ENCODE peak calls at places on chromosomes 2 and 18, in six cellular contexts. U, Y, B, J, H and R are unnamed samples.

GRCh38 chr2:38233231-38233983 is 143.7 kb downstream of the ATL2 start:
- DNase-seq in U (no peak), Y (peak; percentile 31), B (no peak), J (no peak), H (no peak), R (no peak)

GRCh38 chr2:8101614-8102277 is 580.1 kb upstream of the ID2 start:
- DNase-seq in U (no peak), Y (no peak), B (no peak), J (no peak), H (no peak), R (no peak)

GRCh38 chr2:240437181-240437860 is 1.9 kb downstream of the GPC1 start:
- DNase-seq in U (no peak), Y (no peak), B (no peak), J (no peak), H (no peak), R (no peak)

GRCh38 chr2:61196671-61197070 is 34.7 kb downstream of the C2orf74 start:
- DNase-seq in U (no peak), Y (no peak), B (no peak), J (no peak), H (no peak), R (no peak)

GRCh38 chr2:239757154-239757760 is 267.9 kb downstream of the NDUFA10 start:
- DNase-seq in U (no peak), Y (no peak), B (no peak), J (no peak), H (no peak), R (no peak)

GRCh38 chr2:230872968-230873669 is 8.4 kb downstream of the ITM2C start:
- DNase-seq in U (no peak), Y (no peak), B (no peak), J (no peak), H (no peak), R (no peak)

GRCh38 chr18:33841221-33841967 is 263.4 kb downstream of the ASXL3 start:
- DNase-seq in U (no peak), Y (no peak), B (no peak), J (no peak), H (no peak), R (no peak)

GRCh38 chr2:128427356-128427755 is 108.7 kb upstream of the HS6ST1 start:
- DNase-seq in U (no peak), Y (no peak), B (no peak), J (no peak), H (no peak), R (no peak)

GRCh38 chr18:26757263-26758019 is 108.1 kb downstream of the AQP4 start:
- DNase-seq in U (no peak), Y (no peak), B (no peak), J (no peak), H (no peak), R (no peak)

GRCh38 chr2:138476940-138477339 is 24.6 kb upstream of the SPOPL start:
- DNase-seq in U (no peak), Y (no peak), B (no peak), J (no peak), H (peak; percentile 30), R (no peak)

GRCh38 chr2:162890690-162891311 is 52.2 kb upstream of the KCNH7 start:
- DNase-seq in U (peak; percentile 49), Y (peak; percentile 40), B (no peak), J (peak; percentile 7), H (peak; percentile 62), R (peak; percentile 28)

GRCh38 chr2:170716851-170717598 is 1.9 kb downstream of the SP5 start:
- DNase-seq in U (no peak), Y (peak; percentile 5), B (peak; percentile 58), J (peak; percentile 66), H (peak; percentile 69), R (peak; percentile 90)

GRCh38 chr2:96970910-96971309 is 15.5 kb downstream of the FAM178B start:
- DNase-seq in U (no peak), Y (no peak), B (no peak), J (no peak), H (no peak), R (no peak)

GRCh38 chr2:66171530-66171929 is 263.4 kb upstream of the MEIS1 start:
- DNase-seq in U (no peak), Y (no peak), B (no peak), J (no peak), H (no peak), R (no peak)

GRCh38 chr2:227106845-227107759 is 56.9 kb downstream of the COL4A4 start:
- DNase-seq in U (peak; percentile 55), Y (peak; percentile 71), B (peak; percentile 34), J (peak; percentile 42), H (peak; percentile 73), R (peak; percentile 45)

GRCh38 chr2:10911291-10912075 is at the start of gene KCNF1:
- DNase-seq in U (no peak), Y (peak; percentile 65), B (no peak), J (peak; percentile 79), H (peak; percentile 68), R (peak; percentile 90)

GRCh38 chr2:20624884-20625485 is 25.9 kb downstream of the HS1BP3 start:
- DNase-seq in U (no peak), Y (no peak), B (no peak), J (no peak), H (no peak), R (peak; percentile 65)

GRCh38 chr2:54859997-54860701 is 136.7 kb downstream of the EML6 start:
- DNase-seq in U (no peak), Y (peak; percentile 89), B (no peak), J (peak; percentile 45), H (no peak), R (no peak)

GRCh38 chr18:79849328-79850207 is 51.8 kb downstream of the KCNG2 start:
- DNase-seq in U (no peak), Y (no peak), B (no peak), J (no peak), H (no peak), R (no peak)

GRCh38 chr2:144469788-144470187 is 50.1 kb downstream of the ZEB2 start:
- DNase-seq in U (no peak), Y (no peak), B (no peak), J (no peak), H (no peak), R (no peak)

GRCh38 chr2:226832076-226832475 is 3.8 kb upstream of the RHBDD1 start:
- DNase-seq in U (no peak), Y (no peak), B (no peak), J (no peak), H (no peak), R (no peak)

GRCh38 chr2:98915751-98916358 is 20.2 kb downstream of the CRACDL start:
- DNase-seq in U (no peak), Y (peak; percentile 41), B (no peak), J (no peak), H (no peak), R (no peak)
- TF ChIP-seq RAD21 in U (no peak), Y (no peak), B (no peak), J (no peak), H (no peak), R (no peak)

GRCh38 chr2:46540496-46541342 is 61.4 kb downstream of the TMEM247 start:
- DNase-seq in U (no peak), Y (peak; percentile 86), B (no peak), J (peak; percentile 33), H (peak; percentile 42), R (no peak)
- TF ChIP-seq RAD21 in U (no peak), Y (no peak), B (no peak), J (no peak), H (no peak), R (no peak)

GRCh38 chr2:111057721-111058120 is 63.0 kb upstream of the BCL2L11 start:
- DNase-seq in U (no peak), Y (no peak), B (no peak), J (no peak), H (no peak), R (no peak)

GRCh38 chr2:111066062-111066593 is 54.6 kb upstream of the BCL2L11 start:
- DNase-seq in U (no peak), Y (no peak), B (no peak), J (no peak), H (no peak), R (no peak)

GRCh38 chr2:111058264-111058663 is 62.5 kb upstream of the BCL2L11 start:
- DNase-seq in U (no peak), Y (no peak), B (no peak), J (no peak), H (no peak), R (no peak)

GRCh38 chr2:111061192-111061591 is 59.5 kb upstream of the BCL2L11 start:
- DNase-seq in U (no peak), Y (no peak), B (no peak), J (no peak), H (no peak), R (no peak)

DNA sequence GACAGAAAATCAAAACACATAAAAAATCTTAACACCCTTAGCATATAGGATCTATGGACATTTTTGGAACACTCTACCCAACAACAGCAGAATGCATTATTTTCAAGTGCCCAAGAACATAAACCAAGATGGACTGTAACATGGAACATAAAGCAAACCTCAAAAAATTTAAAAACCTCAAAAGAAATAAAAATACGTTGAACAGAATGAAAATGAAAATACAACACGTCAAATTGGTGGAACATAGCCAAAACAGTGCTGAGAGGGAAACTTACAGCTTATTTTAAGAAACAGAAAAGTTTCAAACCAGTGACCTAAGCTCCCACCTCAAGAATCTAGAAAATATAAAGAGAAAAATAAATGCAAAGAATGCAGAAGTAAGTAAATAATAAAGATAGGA is 58.3 kb upstream of the BCL2L11 start:
- DNase-seq in U (no peak), Y (no peak), B (no peak), J (no peak), H (no peak), R (no peak)
- TF ChIP-seq RAD21 in U (no peak), Y (no peak), B (no peak), J (no peak), H (no peak), R (no peak)

GRCh38 chr2:178266445-178266844 is 72.1 kb downstream of the OSBPL6 start:
- DNase-seq in U (no peak), Y (no peak), B (no peak), J (no peak), H (no peak), R (no peak)

GRCh38 chr2:178265851-178266250 is 71.5 kb downstream of the OSBPL6 start:
- DNase-seq in U (no peak), Y (no peak), B (no peak), J (no peak), H (no peak), R (no peak)

GRCh38 chr2:178267660-178268059 is 73.3 kb downstream of the OSBPL6 start:
- DNase-seq in U (no peak), Y (no peak), B (no peak), J (no peak), H (no peak), R (no peak)

GRCh38 chr2:178258916-178259315 is 64.6 kb downstream of the OSBPL6 start:
- DNase-seq in U (no peak), Y (peak; percentile 50), B (no peak), J (no peak), H (no peak), R (no peak)

GRCh38 chr2:178263159-178263860 is 69.0 kb downstream of the OSBPL6 start:
- DNase-seq in U (no peak), Y (no peak), B (no peak), J (no peak), H (no peak), R (no peak)
- TF ChIP-seq RAD21 in U (no peak), Y (no peak), B (no peak), J (no peak), H (no peak), R (no peak)